ENCODE peak calls at places on chromosomes 13 and 19, in nine cellular contexts. J is CD8-positive, alpha-beta memory T cell; B is tibial nerve; A is mesenchymal stem cell; H is mesendoderm; L is ovary; G is endodermal cell; P is neural progenitor cell; O is CD4-positive, alpha-beta memory T cell. F is an unnamed sample.

GRCh38 chr19:32691952-32692726 is 518 bp downstream of the NUDT19 start:
- DNase-seq in J (peak; percentile 55), B (peak; percentile 17), A (peak; percentile 75), H (peak; percentile 70), L (peak; percentile 66), G (peak; percentile 85), P (peak; percentile 73), O (peak; percentile 49), F (peak; percentile 84)

GRCh38 chr13:106680796-106681482 is 113.0 kb upstream of the ARGLU1 start:
- DNase-seq in J (no peak), B (no peak), A (no peak), H (peak; percentile 89), L (no peak), G (peak; percentile 92), P (peak; percentile 94), O (no peak), F (peak; percentile 66)

GRCh38 chr13:29594310-29594709 is 1.2 kb downstream of the SLC7A1 start:
- DNase-seq in J (peak; percentile 31), B (peak; percentile 38), A (peak; percentile 92), H (peak; percentile 71), L (no peak), G (peak; percentile 71), P (peak; percentile 52), O (peak; percentile 42), F (peak; percentile 60)

GRCh38 chr19:17376935-17377600 is at the start of gene PLVAP:
- DNase-seq in J (no peak), B (no peak), A (no peak), H (no peak), L (no peak), G (no peak), P (no peak), O (no peak), F (peak; percentile 49)

GRCh38 chr19:926595-927043 is 784 bp downstream of the ARID3A start:
- DNase-seq in J (no peak), B (peak; percentile 63), A (peak; percentile 32), H (peak; percentile 69), L (peak; percentile 79), G (peak; percentile 73), P (peak; percentile 65), O (no peak), F (peak; percentile 87)

GRCh38 chr13:106917673-106918652 is 350.0 kb upstream of the ARGLU1 start:
- DNase-seq in J (peak; percentile 45), B (peak; percentile 67), A (peak; percentile 74), H (peak; percentile 83), L (peak; percentile 78), G (peak; percentile 94), P (peak; percentile 91), O (peak; percentile 67), F (peak; percentile 92)

GRCh38 chr19:29967623-29968022 is 25.6 kb downstream of the URI1 start:
- DNase-seq in J (no peak), B (no peak), A (peak; percentile 36), H (no peak), L (no peak), G (no peak), P (no peak), O (no peak), F (no peak)

GRCh38 chr13:97185291-97185690 is 36.8 kb upstream of the MBNL2 start:
- DNase-seq in J (no peak), B (no peak), A (no peak), H (peak; percentile 78), L (no peak), G (no peak), P (no peak), O (no peak), F (no peak)

GRCh38 chr13:109288151-109288709 is 498.2 kb downstream of the IRS2 start:
- DNase-seq in J (no peak), B (no peak), A (no peak), H (no peak), L (no peak), G (no peak), P (no peak), O (no peak), F (no peak)

GRCh38 chr13:36973621-36974268 is 25.4 kb downstream of the ALG5 start:
- DNase-seq in J (no peak), B (no peak), A (no peak), H (no peak), L (no peak), G (no peak), P (no peak), O (no peak), F (no peak)

GRCh38 chr19:21092107-21092506 is 10.1 kb downstream of the ZNF714 start:
- DNase-seq in J (no peak), B (no peak), A (peak; percentile 18), H (no peak), L (no peak), G (no peak), P (no peak), O (no peak), F (no peak)

GRCh38 chr13:29704648-29705047 is 109.2 kb upstream of the SLC7A1 start:
- DNase-seq in J (no peak), B (no peak), A (peak; percentile 59), H (peak; percentile 72), L (no peak), G (peak; percentile 50), P (no peak), O (no peak), F (no peak)

DNA sequence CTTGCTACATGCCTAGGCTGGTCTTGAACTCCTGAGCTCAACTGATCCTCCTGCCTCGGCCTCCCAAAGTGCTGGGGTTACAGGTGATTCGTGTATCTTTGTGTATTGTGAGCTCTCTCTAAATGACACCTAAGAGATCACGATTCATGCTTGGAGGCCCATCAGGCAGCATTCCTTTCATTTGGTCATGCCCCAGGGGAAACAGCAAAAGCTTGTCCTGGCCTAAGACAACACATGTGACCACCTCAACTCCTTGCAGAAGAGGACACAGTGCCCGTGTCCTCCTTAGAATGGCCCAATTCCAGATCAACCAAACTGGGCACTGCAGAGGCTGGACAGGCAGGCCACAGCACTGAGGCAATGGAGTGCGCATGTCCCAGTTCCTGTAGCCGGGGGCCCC is 32.5 kb downstream of the ZC3H4 start:
- DNase-seq in J (no peak), B (no peak), A (no peak), H (peak; percentile 71), L (no peak), G (no peak), P (no peak), O (no peak), F (no peak)
- H3K36me3 ChIP-seq in J (peaks cover 45% of the 10 kb centered on the region), B (peaks cover 7% of the 10 kb centered on the region), A (peaks cover 83% of the 10 kb centered on the region), H (peaks cover 21% of the 10 kb centered on the region), L (no peaks in the 10 kb centered on the region), G (peaks cover 83% of the 10 kb centered on the region), P (no peaks in the 10 kb centered on the region), O (peaks cover 59% of the 10 kb centered on the region), F (peaks cover 38% of the 10 kb centered on the region)

DNA sequence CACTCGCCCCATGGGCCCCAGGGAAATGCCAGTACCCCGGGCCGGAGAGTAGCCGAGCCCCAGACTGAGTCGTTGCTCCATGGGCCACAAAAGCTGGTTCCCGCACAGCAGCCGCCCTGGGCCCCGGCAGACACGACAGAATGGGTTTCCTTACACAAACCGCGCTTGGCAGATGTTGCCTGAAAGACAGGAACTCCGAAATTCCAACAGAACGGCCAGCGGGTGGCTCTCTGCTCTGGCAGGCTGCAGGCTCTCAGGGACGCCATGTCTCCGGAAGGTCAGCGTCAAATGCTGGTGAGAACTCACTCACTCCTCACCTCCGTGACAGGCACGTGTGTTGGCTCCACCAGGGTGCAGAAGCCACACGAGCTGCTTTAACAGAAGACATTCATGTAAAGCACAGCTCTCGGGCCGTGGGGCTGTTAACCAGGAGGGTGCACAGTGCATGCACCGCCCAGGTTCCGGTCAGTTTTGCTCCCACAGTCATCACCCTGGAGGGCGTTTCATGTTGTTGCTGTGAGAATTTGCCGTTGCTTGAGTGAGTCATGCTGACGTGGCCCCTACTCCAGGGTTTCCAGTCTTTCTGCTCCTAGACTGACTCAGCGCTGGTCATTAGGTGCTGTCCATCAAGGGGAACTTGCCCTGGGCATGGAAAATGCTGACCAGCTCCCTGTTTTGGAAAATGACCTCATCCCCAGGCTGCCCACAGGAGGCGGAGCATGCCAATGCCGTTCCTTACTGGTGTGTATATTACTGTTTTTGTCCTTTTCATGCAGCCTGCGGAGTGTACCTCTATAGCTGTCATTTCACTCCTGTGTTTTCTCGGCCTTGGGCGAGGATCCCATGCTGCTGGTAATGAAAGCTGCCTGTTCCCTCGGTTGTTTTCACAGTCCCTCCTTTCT is 44.8 kb downstream of the ANKRD10 start:
- DNase-seq in J (no peak), B (peak; percentile 85), A (peak; percentile 100), H (peak; percentile 89), L (peak; percentile 79), G (peak; percentile 80), P (peak; percentile 46), O (no peak), F (peak; percentile 63)
- H3K4me3 ChIP-seq in J (peak overlapping the region; percentile 24), B (peak overlapping the region; percentile 5), A (no peak overlapping the region), H (no peak overlapping the region), L (no peak overlapping the region), G (no peak overlapping the region), P (no peak overlapping the region), O (no peak overlapping the region), F (no peak overlapping the region)

GRCh38 chr19:5627395-5627904 is 4.6 kb downstream of the SAFB start:
- DNase-seq in J (no peak), B (peak; percentile 73), A (peak; percentile 47), H (peak; percentile 47), L (no peak), G (peak; percentile 55), P (peak; percentile 19), O (no peak), F (no peak)

GRCh38 chr19:5631511-5632240 is 8.8 kb downstream of the SAFB start:
- DNase-seq in J (no peak), B (no peak), A (no peak), H (no peak), L (no peak), G (no peak), P (no peak), O (no peak), F (no peak)

GRCh38 chr19:5628470-5628869 is 5.6 kb downstream of the SAFB start:
- DNase-seq in J (no peak), B (no peak), A (peak; percentile 27), H (no peak), L (no peak), G (no peak), P (no peak), O (no peak), F (no peak)

GRCh38 chr19:5632241-5632612 is 9.3 kb downstream of the SAFB start:
- DNase-seq in J (no peak), B (no peak), A (no peak), H (no peak), L (no peak), G (no peak), P (no peak), O (no peak), F (no peak)

DNA sequence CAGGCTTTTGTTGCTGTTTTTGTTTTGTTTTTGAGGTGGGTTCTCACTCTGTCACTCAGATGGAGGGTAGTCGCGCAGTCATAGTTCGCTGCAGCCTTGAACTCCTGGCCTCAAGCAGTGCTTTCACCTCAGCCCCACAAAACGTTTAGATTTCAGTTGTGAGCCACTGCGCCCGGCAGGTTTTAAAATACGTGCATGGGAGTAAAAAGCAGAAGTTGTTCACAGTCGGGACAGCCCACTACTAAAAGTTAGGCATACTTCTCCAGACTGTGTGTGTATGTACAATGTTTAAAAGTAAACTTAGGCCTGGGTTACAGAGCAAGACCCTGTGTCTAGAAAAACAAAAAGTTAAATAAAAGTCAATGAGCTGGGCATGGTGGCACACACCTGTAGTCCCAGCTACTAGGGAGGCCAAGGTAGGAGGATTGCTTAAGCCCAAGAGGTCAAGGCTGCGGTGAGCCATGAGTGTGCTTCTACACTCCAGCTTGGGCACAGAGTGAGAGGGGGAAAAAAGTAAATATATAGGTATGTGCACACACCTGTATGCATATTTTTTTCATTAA is 6.1 kb downstream of the SAFB start:
- DNase-seq in J (no peak), B (no peak), A (no peak), H (no peak), L (no peak), G (no peak), P (no peak), O (no peak), F (no peak)
- H3K36me3 ChIP-seq in J (peaks cover 38% of the 10 kb centered on the region), B (peaks cover 2% of the 10 kb centered on the region), A (peaks cover 51% of the 10 kb centered on the region), H (peaks cover 6% of the 10 kb centered on the region), L (no peaks in the 10 kb centered on the region), G (peaks cover 81% of the 10 kb centered on the region), P (peaks cover 17% of the 10 kb centered on the region), O (peaks cover 41% of the 10 kb centered on the region), F (peaks cover 25% of the 10 kb centered on the region)

GRCh38 chr13:100589178-100589725 is 663 bp upstream of the GGACT start:
- DNase-seq in J (no peak), B (no peak), A (no peak), H (no peak), L (no peak), G (no peak), P (no peak), O (no peak), F (no peak)
- H3K4me3 ChIP-seq in J (peak overlapping the region; percentile 32), B (no peak overlapping the region), A (no peak overlapping the region), H (no peak overlapping the region), L (peak overlapping the region; percentile 63), G (no peak overlapping the region), P (no peak overlapping the region), O (peak overlapping the region; percentile 32), F (no peak overlapping the region)